ENCODE peak calls at places on chromosomes 7 and 10, in six cellular contexts. O is HCT116, S is endothelial cell of umbilical vein, Y is IMR-90, W is DND-41, C is H9. K is an unnamed sample. For H4K20me1, the result is how much of the 10 kb centered on the place peaks cover.

GRCh38 chr7:122710951-122711350 is 8.2 kb upstream of the RNF148 start:
- DNase-seq in S (no peak), C (no peak), Y (no peak), O (no peak), W (no peak), K (no peak)

GRCh38 chr10:110091830-110092229 is 84.0 kb downstream of the ADD3 start:
- DNase-seq in C (no peak), Y (no peak), W (no peak), S (no peak), O (no peak), K (no peak)

GRCh38 chr10:87541114-87541513 is 36.4 kb downstream of the MINPP1 start:
- DNase-seq in S (peak), W (no peak), Y (peak), C (no peak), O (no peak), K (no peak)

GRCh38 chr7:15684834-15685233 is 1.6 kb downstream of the MEOX2 start:
- DNase-seq in Y (no peak), W (no peak), C (no peak), S (peak), O (no peak), K (no peak)

GRCh38 chr7:101899616-101900015 is 82.2 kb downstream of the CUX1 start:
- DNase-seq in Y (no peak), S (no peak), W (no peak), O (no peak), C (no peak), K (no peak)

GRCh38 chr10:60798870-60799269 is 20.6 kb downstream of the CDK1 start:
- DNase-seq in W (no peak), Y (no peak), S (no peak), O (no peak), C (no peak), K (no peak)

GRCh38 chr7:130994378-130995115 is 260.5 kb upstream of the KLF14 start:
- DNase-seq in C (no peak), W (no peak), Y (no peak), S (no peak), O (no peak), K (no peak)

GRCh38 chr7:13538669-13539068 is 450.8 kb downstream of the ETV1 start:
- DNase-seq in S (no peak), Y (peak), O (no peak), C (no peak), W (no peak), K (no peak)

GRCh38 chr10:35042783-35043182 is 47.4 kb downstream of the CUL2 start:
- DNase-seq in S (no peak), O (no peak), W (no peak), C (no peak), Y (no peak), K (no peak)

GRCh38 chr7:121419201-121420148 is 23.4 kb upstream of the FAM3C start:
- DNase-seq in S (no peak), C (no peak), Y (no peak), W (no peak), O (no peak), K (no peak)

GRCh38 chr7:27248911-27249723 is 6.5 kb downstream of the EVX1 start:
- DNase-seq in O (no peak), S (no peak), C (no peak), Y (no peak), W (no peak), K (no peak)

GRCh38 chr7:86968618-86969017 is 90.8 kb downstream of the ELAPOR2 start:
- DNase-seq in Y (no peak), C (no peak), O (no peak), W (no peak), S (no peak), K (no peak)

GRCh38 chr7:106329408-106329807 is 44.6 kb upstream of the NAMPT start:
- DNase-seq in C (no peak), Y (no peak), W (no peak), O (no peak), S (no peak), K (no peak)

GRCh38 chr7:31890751-31891150 is 179.5 kb downstream of the PDE1C start:
- DNase-seq in O (no peak), S (peak), Y (no peak), W (no peak), C (no peak), K (no peak)

GRCh38 chr10:69318087-69318996 is 40.0 kb downstream of the HK1 start:
- DNase-seq in O (peak), S (peak), Y (peak), W (peak), C (peak), K (peak)

GRCh38 chr10:28973309-28973972 is 296.1 kb downstream of the BAMBI start:
- DNase-seq in S (no peak), C (no peak), W (no peak), O (no peak), Y (no peak), K (no peak)

DNA sequence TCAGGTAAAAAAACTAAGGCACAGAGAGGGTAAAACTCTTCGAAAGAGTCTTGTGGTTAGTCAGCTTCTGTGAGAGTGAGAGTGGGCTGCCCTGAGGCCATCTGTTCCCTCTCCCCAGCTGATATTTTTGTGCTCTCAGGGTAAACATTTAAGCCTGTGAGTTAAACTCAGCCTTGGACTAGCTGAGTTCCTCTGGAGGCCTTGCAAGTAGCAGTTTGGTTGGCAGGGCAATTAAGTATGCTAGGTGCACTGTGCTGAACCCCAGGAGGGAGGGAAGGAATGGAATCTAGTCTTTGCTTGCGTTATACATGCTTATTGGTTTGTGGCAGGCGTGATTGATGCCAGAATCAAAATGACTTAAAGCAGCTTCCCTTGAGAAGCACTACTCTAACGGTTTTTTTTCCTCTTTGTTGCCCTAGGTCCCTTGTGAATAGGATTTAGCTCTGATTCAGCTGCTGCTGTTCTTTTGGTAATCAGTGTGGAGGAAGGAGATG is 140.2 kb downstream of the AUTS2 start:
- DNase-seq in W (peak), Y (no peak), S (no peak), O (no peak), C (no peak), K (no peak)
- H4K20me1 ChIP-seq in W (under half), Y (under half), S (under half), O (under half), C (under half), K (under half)

DNA sequence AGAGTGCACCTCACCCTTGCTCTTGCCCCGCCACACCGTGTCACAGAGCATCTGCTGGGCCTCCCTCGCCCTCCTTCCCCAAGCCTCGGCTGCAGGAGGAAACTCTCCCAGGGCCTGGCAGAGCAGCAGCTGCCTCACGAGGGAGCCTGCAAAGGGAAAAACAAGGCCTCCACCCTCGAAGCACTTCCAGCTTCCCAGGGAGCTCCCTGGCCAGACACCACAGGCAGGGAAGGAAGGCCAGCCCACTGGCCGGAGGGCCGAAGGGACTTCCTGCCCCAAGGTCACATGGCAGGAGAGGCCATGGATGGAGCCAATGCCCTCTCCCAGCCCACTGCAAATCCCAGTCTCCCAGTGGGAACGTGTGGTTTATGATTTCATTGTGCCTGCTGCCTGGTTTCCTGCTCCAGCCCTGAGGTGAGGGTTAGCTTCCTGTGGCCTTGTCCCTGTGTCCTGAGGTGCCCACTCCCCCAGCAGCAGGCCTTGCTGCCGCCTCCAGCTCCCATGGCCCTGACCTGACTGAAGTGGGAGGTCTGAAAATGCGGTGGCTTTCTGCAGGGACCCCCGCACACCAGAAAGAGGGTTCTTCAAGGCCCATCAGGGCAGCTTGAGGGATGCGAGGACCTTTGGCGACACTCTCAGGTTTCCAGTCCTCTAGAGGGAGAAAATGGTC is 100.5 kb upstream of the PPIF start:
- DNase-seq in Y (no peak), O (no peak), S (peak), C (no peak), W (no peak), K (no peak)
- H4K20me1 ChIP-seq in Y (half or more), O (under half), S (under half), C (under half), W (half or more), K (under half)

GRCh38 chr10:75492151-75492550 is 60.7 kb downstream of the LRMDA start:
- DNase-seq in S (no peak), Y (no peak), C (no peak), O (no peak), W (no peak), K (no peak)
- H4K20me1 ChIP-seq in S (under half), Y (under half), C (under half), O (under half), W (under half), K (under half)

GRCh38 chr7:99106869-99107268 is 37.0 kb downstream of the SMURF1 start:
- DNase-seq in W (no peak), Y (peak), S (peak), O (no peak), C (no peak), K (peak)
- H4K20me1 ChIP-seq in W (under half), Y (half or more), S (under half), O (under half), C (under half), K (under half)

GRCh38 chr10:33441561-33441960 is 107.1 kb upstream of the NRP1 start:
- DNase-seq in Y (no peak), W (no peak), S (no peak), C (no peak), O (no peak), K (no peak)
- H4K20me1 ChIP-seq in Y (under half), W (under half), S (under half), C (under half), O (under half), K (under half)

K was measured in PC-9.